ENCODE peak calls at places on chromosomes 6 and 20, in eight cellular contexts. U is endothelial cell of umbilical vein, S is GM19239, T is dorsolateral prefrontal cortex, L is HTR-8/SVneo, P is mesenchymal stem cell, M is GM04504, E is pancreas. R is an unnamed sample.

GRCh38 chr6:95511404-95511803 is 65.9 kb upstream of the MANEA start:
- DNase-seq in U (no peak), S (no peak), T (no peak), L (no peak), P (no peak), M (no peak), E (no peak), R (no peak)

GRCh38 chr6:158907931-158908330 is 88.8 kb upstream of the EZR start:
- DNase-seq in U (no peak), S (no peak), T (no peak), L (no peak), P (no peak), M (no peak), E (no peak), R (no peak)

GRCh38 chr6:166307981-166308768 is at the start of gene PRR18:
- DNase-seq in U (no peak), S (peak; percentile 42), T (peak; percentile 73), L (no peak), P (peak; percentile 4), M (no peak), E (peak; percentile 79), R (no peak)

GRCh38 chr20:37821691-37822655 is 81.0 kb upstream of the VSTM2L start:
- DNase-seq in U (no peak), S (no peak), T (no peak), L (peak; percentile 81), P (peak; percentile 87), M (peak; percentile 83), E (no peak), R (no peak)

GRCh38 chr6:33319939-33320314 is 2.4 kb upstream of the ZBTB22 start:
- DNase-seq in U (no peak), S (no peak), T (no peak), L (no peak), P (no peak), M (no peak), E (no peak), R (no peak)

GRCh38 chr6:170208171-170208601 is 82.7 kb downstream of the DLL1 start:
- DNase-seq in U (no peak), S (no peak), T (no peak), L (no peak), P (no peak), M (no peak), E (peak; percentile 39), R (no peak)

GRCh38 chr6:490251-491037 is 98.9 kb downstream of the IRF4 start:
- DNase-seq in U (no peak), S (no peak), T (no peak), L (no peak), P (no peak), M (no peak), E (no peak), R (no peak)

GRCh38 chr20:11204926-11205768 is 531.3 kb upstream of the JAG1 start:
- DNase-seq in U (peak; percentile 79), S (peak; percentile 7), T (peak; percentile 10), L (peak; percentile 29), P (peak; percentile 74), M (no peak), E (no peak), R (no peak)

GRCh38 chr6:167267896-167268528 is 23.1 kb upstream of the UNC93A start:
- DNase-seq in U (no peak), S (no peak), T (no peak), L (no peak), P (no peak), M (no peak), E (no peak), R (no peak)

GRCh38 chr6:36769676-36770499 is 69.4 kb downstream of the CPNE5 start:
- DNase-seq in U (peak; percentile 37), S (no peak), T (no peak), L (peak; percentile 55), P (peak; percentile 41), M (peak; percentile 35), E (no peak), R (peak; percentile 33)

GRCh38 chr6:11810039-11810541 is 31.5 kb upstream of the ADTRP start:
- DNase-seq in U (peak; percentile 29), S (no peak), T (peak; percentile 39), L (peak; percentile 47), P (peak; percentile 78), M (peak; percentile 57), E (peak; percentile 92), R (no peak)

GRCh38 chr6:16146527-16146955 is 17.7 kb downstream of the MYLIP start:
- DNase-seq in U (peak; percentile 93), S (no peak), T (no peak), L (no peak), P (no peak), M (no peak), E (no peak), R (no peak)

GRCh38 chr20:2749951-2750342 is 50.5 kb downstream of the CPXM1 start:
- DNase-seq in U (no peak), S (no peak), T (no peak), L (no peak), P (no peak), M (no peak), E (no peak), R (no peak)

GRCh38 chr20:44251284-44251683 is 4.2 kb downstream of the GDAP1L1 start:
- DNase-seq in U (no peak), S (no peak), T (no peak), L (no peak), P (no peak), M (no peak), E (no peak), R (no peak)

GRCh38 chr6:35558571-35558970 is 45.9 kb upstream of the TULP1 start:
- DNase-seq in U (no peak), S (no peak), T (no peak), L (no peak), P (no peak), M (no peak), E (no peak), R (no peak)

R was measured in T-cell.